ENCODE peak calls at places on chromosome 7, in eight cellular contexts. N is Jurkat, Clone E6-1; E is SW480; R is adrenal gland; X is ureter; K is kidney glomerular epithelial cell; W is cardiac muscle cell; M is HEK293T. U is an unnamed sample.

GRCh38 chr7:81014266-81014665 is 95.4 kb upstream of the SEMA3C start:
- DNase-seq in X (no peak), M (no peak), N (no peak), W (peak), R (no peak), E (no peak), K (no peak), U (no peak)

GRCh38 chr7:51255536-51256243 is 60.9 kb downstream of the COBL start:
- DNase-seq in E (no peak), K (no peak), X (no peak), M (no peak), W (no peak), R (no peak), N (no peak), U (peak)

GRCh38 chr7:1555046-1555812 is 776 bp downstream of the TMEM184A start:
- DNase-seq in N (no peak), W (peak), K (peak), E (peak), X (peak), R (peak), M (no peak), U (peak)

GRCh38 chr7:102286237-102287081 is at the start of gene SH2B2:
- DNase-seq in X (peak), N (no peak), M (peak), W (peak), K (no peak), R (peak), E (peak), U (peak)

GRCh38 chr7:155166108-155166507 is 96.0 kb downstream of the HTR5A start:
- DNase-seq in E (no peak), R (no peak), W (no peak), N (no peak), K (no peak), M (no peak), X (no peak), U (no peak)

GRCh38 chr7:22216309-22216708 is 140.6 kb downstream of the RAPGEF5 start:
- DNase-seq in K (no peak), N (no peak), X (no peak), R (no peak), W (no peak), E (no peak), M (no peak), U (no peak)

GRCh38 chr7:149104749-149105148 is 14.2 kb upstream of the ZNF786 start:
- DNase-seq in W (no peak), R (no peak), X (no peak), K (no peak), E (no peak), N (no peak), M (no peak), U (no peak)

GRCh38 chr7:156402255-156402654 is 238.3 kb upstream of the RNF32 start:
- DNase-seq in N (no peak), K (no peak), W (no peak), M (no peak), E (no peak), X (no peak), R (no peak), U (no peak)